ENCODE peak calls at places on chromosome 1, in four cellular contexts. A is WTC11, U is HepG2, G is HEK293T. D is an unnamed sample.

GRCh38 chr1:116682641-116683221 is 15.2 kb upstream of the IGSF3 start:
- DNase-seq in A (no peak), U (no peak), G (no peak), D (peak)

GRCh38 chr1:209041936-209042335 is 541.6 kb upstream of the CAMK1G start:
- DNase-seq in A (no peak), U (no peak), G (no peak), D (no peak)

GRCh38 chr1:1787206-1787605 is 8.9 kb upstream of the NADK start:
- DNase-seq in A (no peak), U (no peak), G (no peak), D (no peak)

GRCh38 chr1:198259336-198260109 is 102.7 kb downstream of the NEK7 start:
- DNase-seq in A (no peak), U (no peak), G (no peak), D (no peak)

GRCh38 chr1:15173863-15174614 is 20.5 kb downstream of the TMEM51 start:
- DNase-seq in A (no peak), U (peak), G (no peak), D (no peak)

GRCh38 chr1:79006564-79006963 is at the start of gene ADGRL4:
- DNase-seq in A (peak), U (no peak), G (no peak), D (no peak)

GRCh38 chr1:10598088-10598712 is 123.5 kb downstream of the PEX14 start:
- DNase-seq in A (no peak), U (no peak), G (no peak), D (no peak)

GRCh38 chr1:244322181-244322580 is 129.5 kb downstream of the ADSS2 start:
- DNase-seq in A (no peak), U (no peak), G (no peak), D (no peak)

GRCh38 chr1:12715896-12716437 is at the start of gene AADACL3:
- DNase-seq in A (no peak), U (no peak), G (no peak), D (no peak)

GRCh38 chr1:77874804-77875445 is 13.5 kb upstream of the NEXN start:
- DNase-seq in A (no peak), U (no peak), G (no peak), D (no peak)

GRCh38 chr1:6317101-6317760 is 56.3 kb upstream of the GPR153 start:
- DNase-seq in A (no peak), U (no peak), G (no peak), D (peak)

GRCh38 chr1:242432491-242433095 is 91.9 kb downstream of the PLD5 start:
- DNase-seq in A (no peak), U (no peak), G (no peak), D (no peak)

DNA sequence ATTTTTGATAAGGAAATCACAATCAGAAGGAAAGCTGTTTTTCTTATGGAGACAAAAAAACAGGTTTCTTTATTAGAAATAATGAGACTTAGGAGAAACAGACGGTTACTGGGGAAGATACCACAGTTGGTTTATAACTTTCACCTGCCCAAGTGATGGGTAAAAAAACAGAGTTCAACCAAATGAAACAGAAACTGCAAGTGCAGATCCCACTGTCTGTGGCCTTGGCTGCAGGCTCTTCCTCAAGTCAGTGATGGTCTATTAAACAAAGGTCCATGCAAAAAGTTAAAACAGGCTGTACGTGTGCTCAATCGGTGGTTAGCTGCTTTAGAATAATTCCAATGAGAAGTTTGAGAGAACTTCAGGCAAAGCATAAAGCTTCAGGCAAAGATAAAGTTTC is 112.1 kb upstream of the NEGR1 start:
- DNase-seq in A (no peak), U (no peak), G (no peak), D (no peak)
- TF ChIP-seq ELF4 in A (no peak), U (no peak), G (no peak), D (no peak)

GRCh38 chr1:246801241-246802020 is 77.2 kb downstream of the SCCPDH start:
- DNase-seq in A (no peak), U (peak), G (no peak), D (no peak)
- TF ChIP-seq ELF4 in A (no peak), U (no peak), G (no peak), D (no peak)

GRCh38 chr1:39707506-39707905 is 16.3 kb upstream of the HPCAL4 start:
- DNase-seq in A (no peak), U (no peak), G (no peak), D (no peak)
- TF ChIP-seq ELF4 in A (no peak), U (no peak), G (no peak), D (no peak)

GRCh38 chr1:31266547-31266946 is 26.9 kb upstream of the NKAIN1 start:
- DNase-seq in A (no peak), U (no peak), G (no peak), D (no peak)
- TF ChIP-seq ELF4 in A (no peak), U (no peak), G (no peak), D (no peak)

DNA sequence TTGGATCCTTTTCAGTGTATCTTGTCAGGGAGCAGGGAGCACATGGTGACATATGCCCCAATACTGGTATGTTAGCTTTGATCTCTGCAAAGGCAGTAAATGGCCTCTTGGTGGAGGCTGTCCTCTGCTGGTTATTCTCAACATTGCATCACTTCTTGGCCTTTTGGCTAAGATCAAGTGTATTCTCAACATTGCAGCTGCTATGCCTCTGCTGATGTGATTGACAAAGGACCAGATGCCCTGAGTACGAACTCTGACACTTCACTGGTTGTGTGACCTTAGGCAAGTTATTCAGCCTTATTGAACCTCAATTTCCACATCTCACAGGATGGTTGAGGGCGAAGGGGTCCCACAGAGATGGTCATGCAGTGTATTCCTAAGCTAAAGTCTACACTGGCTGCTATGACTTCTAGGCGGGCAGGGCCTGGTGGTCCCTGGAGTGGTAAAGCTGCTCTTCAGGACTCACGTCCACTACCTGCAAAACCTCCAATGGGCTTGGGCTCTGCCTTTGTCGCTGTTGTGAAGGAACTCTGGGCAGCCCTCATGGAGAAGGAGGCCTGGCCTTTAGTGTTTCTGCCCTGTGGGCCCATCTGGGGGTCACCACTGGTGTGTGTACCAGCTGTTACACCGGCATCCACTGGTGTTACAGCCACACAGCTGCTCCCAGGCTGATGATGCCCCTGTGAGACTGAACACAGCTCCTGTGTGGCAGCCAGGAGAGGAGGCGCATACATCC is 64.8 kb downstream of the DNTTIP2 start:
- DNase-seq in A (peak), U (peak), G (peak), D (peak)
- TF ChIP-seq ELF4 in A (no peak), U (no peak), G (no peak), D (no peak)

DNA sequence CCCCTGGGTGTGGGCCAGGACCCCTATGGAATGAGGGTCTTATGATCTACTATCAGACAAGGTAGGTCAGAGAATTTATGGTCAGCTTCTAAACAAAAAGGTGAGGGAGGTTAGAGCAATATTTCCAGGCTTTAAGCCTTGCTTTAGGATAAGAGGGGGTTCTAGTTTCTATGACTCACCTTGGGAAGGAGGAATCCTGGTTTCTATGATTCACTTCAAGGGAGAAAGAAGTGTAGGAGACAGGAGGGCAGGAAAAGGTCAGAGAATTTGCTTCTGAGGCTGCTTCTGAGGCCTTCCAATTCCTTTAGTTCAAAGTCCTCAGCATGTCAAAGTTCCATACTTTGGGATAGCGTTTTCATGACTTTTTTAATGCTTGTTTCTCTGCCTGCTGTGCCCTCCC is 35.2 kb downstream of the RGL1 start:
- DNase-seq in A (no peak), U (no peak), G (no peak), D (no peak)
- TF ChIP-seq ELF4 in A (no peak), U (no peak), G (no peak), D (no peak)

GRCh38 chr1:58815680-58816071 is 31.8 kb upstream of the JUN start:
- DNase-seq in A (no peak), U (peak), G (peak), D (no peak)
- TF ChIP-seq ELF4 in A (no peak), U (no peak), G (no peak), D (no peak)

DNA sequence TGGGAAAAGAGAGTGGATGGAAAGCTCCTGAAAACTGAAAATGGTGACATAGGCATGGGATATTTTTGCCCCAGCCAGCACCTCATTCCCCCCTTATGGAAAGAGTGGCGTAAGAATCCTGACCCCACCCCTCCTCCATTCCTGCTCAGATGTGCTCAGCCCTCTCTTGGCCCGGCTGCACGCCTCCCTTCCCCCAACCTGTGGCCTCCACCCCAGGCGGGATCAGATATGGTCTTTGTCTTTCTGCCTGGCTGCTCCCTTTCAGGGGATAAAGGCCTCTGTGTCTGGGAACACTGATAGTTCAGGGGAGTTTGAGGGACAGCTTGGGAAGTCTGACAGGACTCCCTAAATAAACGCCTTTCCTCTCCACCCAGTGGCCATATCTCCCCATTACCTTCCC is 49.8 kb downstream of the KIRREL1 start:
- DNase-seq in A (no peak), U (no peak), G (no peak), D (peak)
- TF ChIP-seq ELF4 in A (no peak), U (no peak), G (no peak), D (no peak)

DNA sequence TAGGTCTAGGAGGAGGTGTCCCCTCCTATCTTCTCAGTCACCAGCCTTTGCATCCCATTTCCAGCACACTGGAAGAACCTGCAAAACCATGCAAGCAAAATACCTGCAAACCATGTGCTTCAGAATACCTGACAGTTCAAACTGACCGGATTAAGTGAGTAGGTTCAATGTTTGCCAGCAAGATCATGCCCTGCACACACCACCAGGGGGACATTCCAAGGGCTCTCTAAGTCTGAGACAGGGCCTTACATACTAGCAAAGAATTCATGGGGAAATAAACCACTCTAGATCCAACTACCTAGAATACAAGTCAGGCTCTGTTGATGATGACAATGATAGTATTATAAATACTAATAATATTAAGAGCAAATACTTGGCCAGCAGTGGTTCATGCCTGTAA is 27.6 kb downstream of the INPP5B start:
- DNase-seq in A (peak), U (peak), G (peak), D (peak)
- TF ChIP-seq ELF4 in A (no peak), U (no peak), G (no peak), D (no peak)

DNA sequence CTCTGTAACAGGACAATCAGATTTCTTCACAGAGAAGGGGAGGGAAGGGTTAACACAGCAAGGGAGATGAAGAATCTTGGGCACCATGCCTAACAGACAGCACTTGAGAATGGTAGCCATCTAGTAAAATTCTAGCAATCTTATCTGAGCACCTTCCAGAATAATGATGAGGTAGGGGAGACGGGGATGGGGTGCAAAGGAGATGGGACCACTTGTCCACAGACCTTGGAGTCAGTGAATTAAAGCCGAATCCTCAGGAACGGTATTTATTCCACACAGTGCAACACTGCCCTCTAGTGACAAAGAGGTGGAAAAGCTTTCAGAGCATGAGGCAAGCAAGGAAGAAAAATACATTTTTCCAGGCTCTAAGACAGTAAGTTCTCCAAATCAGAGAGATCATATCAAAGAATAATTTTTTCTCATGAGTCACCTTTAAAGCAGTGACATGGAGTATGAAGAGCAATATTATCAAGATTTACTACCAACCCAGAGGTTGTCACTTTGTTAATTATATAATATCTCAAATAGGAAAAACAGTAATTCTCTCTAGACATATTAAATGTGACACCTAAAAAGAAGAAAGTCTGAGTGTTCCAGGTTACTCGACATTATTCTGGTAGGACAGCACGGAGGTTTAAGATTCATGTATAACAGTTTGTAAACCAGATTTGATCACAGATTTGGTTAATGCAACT is 43.3 kb upstream of the LPAR3 start:
- DNase-seq in A (no peak), U (peak), G (peak), D (peak)
- TF ChIP-seq ELF4 in A (no peak), U (no peak), G (no peak), D (no peak)